ENCODE peak calls at places on chromosome 6, in four cellular contexts. Y is gastrocnemius medialis, H is ovary, V is mesenchymal stem cell. E is an unnamed sample.

GRCh38 chr6:33746651-33747100 is at the start of gene IP6K3:
- DNase-seq in H (no peak), V (peak; percentile 55), Y (peak; percentile 93), E (peak; percentile 88)

GRCh38 chr6:116070990-116071389 is 10.3 kb upstream of the FRK start:
- DNase-seq in V (no peak), Y (no peak), H (no peak), E (no peak)

GRCh38 chr6:4858194-4859028 is 82.2 kb downstream of the CDYL start:
- DNase-seq in V (no peak), H (no peak), Y (no peak), E (no peak)

GRCh38 chr6:147947521-147947920 is 395.1 kb upstream of the SASH1 start:
- DNase-seq in V (no peak), H (no peak), Y (no peak), E (no peak)

GRCh38 chr6:79215233-79215824 is 19.2 kb downstream of the HMGN3 start:
- DNase-seq in H (no peak), V (peak; percentile 63), Y (no peak), E (no peak)

GRCh38 chr6:20464041-20464440 is 62.4 kb downstream of the E2F3 start:
- DNase-seq in V (no peak), H (no peak), Y (no peak), E (no peak)

GRCh38 chr6:16129623-16130243 is 847 bp downstream of the MYLIP start:
- DNase-seq in V (no peak), H (no peak), Y (no peak), E (no peak)

GRCh38 chr6:32933661-32934085 is 7.2 kb downstream of the HLA-DMB start:
- DNase-seq in V (peak; percentile 79), H (peak; percentile 83), Y (peak; percentile 33), E (peak; percentile 25)

GRCh38 chr6:112468359-112468758 is 121.2 kb downstream of the RFPL4B start:
- DNase-seq in H (no peak), Y (no peak), V (no peak), E (no peak)

GRCh38 chr6:130364224-130364780 is 1.5 kb upstream of the TMEM200A start:
- DNase-seq in V (no peak), H (no peak), Y (no peak), E (no peak)

GRCh38 chr6:130367767-130368166 is 1.9 kb downstream of the TMEM200A start:
- DNase-seq in V (no peak), Y (no peak), H (no peak), E (no peak)

GRCh38 chr6:130366011-130366963 is at the start of gene TMEM200A:
- DNase-seq in V (peak; percentile 73), Y (peak; percentile 8), H (peak; percentile 81), E (no peak)

GRCh38 chr6:130362128-130362527 is 3.7 kb upstream of the TMEM200A start:
- DNase-seq in H (no peak), V (no peak), Y (no peak), E (no peak)

GRCh38 chr6:130365166-130366010 is 429 bp upstream of the TMEM200A start:
- DNase-seq in V (peak; percentile 81), H (peak; percentile 93), Y (no peak), E (no peak)
- H3K27ac ChIP-seq in V (no peak overlapping the region), H (peak overlapping the region; percentile 79), Y (no peak overlapping the region), E (no peak overlapping the region)

DNA sequence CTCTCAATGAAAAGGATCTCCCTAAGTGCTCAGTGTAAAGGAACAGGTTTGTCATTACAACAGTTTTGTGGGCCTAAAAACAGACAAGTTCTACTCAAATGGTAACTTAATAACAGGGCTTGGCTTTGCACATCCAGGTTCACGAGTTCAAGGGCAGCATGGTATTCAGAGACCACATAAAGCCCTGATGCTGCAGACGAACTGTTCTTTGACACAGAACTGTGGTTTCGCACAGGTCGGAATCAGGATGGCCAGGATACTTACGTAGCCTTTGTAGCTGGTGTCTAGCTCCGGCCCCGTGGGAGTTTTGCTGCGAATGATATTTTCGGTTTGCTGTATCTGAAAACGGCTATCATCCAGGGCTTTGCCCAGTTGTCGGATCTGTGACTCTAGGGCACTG is 335.9 kb downstream of the ESR1 start:
- DNase-seq in Y (no peak), V (no peak), H (peak; percentile 62), E (no peak)
- H3K27ac ChIP-seq in Y (peak overlapping the region; percentile 55), V (no peak overlapping the region), H (peak overlapping the region; percentile 3), E (no peak overlapping the region)

DNA sequence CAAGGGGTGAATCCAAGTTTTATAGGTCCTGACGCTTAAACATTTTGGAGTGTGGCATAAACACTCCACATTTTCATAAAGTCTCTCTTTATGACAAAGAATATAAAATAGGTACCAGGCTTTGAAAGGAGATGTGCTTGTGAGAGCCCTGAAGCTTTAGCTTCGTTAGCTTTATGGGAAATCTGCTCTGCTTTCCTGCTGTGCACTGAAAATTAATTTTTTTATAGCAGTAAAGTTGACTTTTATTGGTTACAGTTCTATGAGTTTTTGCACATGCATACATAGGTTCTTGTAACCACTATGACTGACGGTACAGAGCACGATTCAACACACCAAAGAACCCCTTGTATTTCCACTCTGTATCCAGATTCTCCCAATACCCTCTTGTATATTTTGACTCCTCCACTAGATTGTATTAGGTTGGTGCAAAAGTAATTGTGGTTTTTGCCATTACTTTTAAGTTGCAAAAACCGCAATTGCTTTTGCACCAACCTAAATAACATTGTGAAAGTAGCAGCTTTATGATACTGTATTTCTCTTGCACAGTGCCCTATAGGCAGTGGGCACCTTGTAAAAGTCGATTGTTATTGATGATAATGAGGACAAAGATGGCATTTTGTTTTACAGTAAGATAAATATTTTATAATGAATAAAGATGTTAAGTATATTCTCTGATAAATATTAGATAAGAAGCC is 145.2 kb upstream of the AKIRIN2 start:
- DNase-seq in V (no peak), Y (no peak), H (no peak), E (no peak)
- H3K27ac ChIP-seq in V (no peak overlapping the region), Y (no peak overlapping the region), H (no peak overlapping the region), E (no peak overlapping the region)

DNA sequence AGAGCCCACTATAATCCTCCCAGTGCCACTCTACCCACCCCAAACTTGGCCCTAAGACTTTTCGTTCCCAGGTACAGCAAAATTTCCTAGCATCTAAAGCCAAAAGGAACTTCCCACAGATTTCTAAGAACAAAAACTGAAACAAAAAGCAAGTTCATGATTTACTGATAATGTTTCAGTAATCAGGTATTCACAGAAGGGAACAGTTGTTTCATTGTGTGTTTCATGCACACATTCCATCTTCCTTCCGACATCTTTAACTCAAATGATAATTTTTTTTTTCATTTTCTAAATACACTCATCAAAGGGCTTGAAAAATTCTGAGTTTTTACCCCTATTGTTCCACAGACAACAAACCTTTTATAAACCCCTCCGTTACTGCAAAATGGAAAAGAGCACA is 6.0 kb upstream of the BTN1A1 start:
- DNase-seq in Y (no peak), H (no peak), V (no peak), E (no peak)
- H3K27ac ChIP-seq in Y (no peak overlapping the region), H (no peak overlapping the region), V (no peak overlapping the region), E (no peak overlapping the region)

GRCh38 chr6:73580247-73581149 is 59.7 kb upstream of the EEF1A1 start:
- DNase-seq in H (peak; percentile 85), V (peak; percentile 98), Y (peak; percentile 49), E (peak; percentile 65)
- H3K27ac ChIP-seq in H (peak overlapping the region; percentile 84), V (peak overlapping the region; percentile 98), Y (peak overlapping the region; percentile 75), E (peak overlapping the region; percentile 88)

DNA sequence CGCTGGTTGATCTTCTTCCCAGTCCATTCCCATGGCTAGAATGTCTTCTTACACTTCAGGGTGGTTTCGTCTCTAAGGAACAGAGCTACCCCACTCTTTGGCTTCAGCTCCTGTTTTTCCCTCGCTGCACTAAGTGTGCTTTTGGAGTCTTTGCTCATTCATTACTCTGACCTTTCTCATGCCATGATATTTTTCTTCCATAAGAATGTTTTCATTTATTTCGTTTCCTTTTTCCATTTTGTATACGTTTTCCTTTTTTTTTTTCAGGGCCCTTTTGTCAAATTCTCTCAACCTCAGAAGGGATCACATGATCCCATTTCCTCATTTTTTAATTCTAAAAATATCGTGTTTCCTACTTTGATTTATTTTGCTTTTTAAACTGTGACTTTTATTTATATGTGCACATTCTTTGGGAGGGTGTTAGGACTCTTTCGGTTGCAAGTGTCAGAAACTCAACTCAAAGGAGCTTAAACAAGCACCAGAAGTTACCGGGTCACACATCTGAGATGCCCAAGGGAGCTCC is 40.5 kb downstream of the GCNT2 start:
- DNase-seq in V (no peak), H (no peak), Y (no peak), E (no peak)
- H3K27ac ChIP-seq in V (no peak overlapping the region), H (no peak overlapping the region), Y (no peak overlapping the region), E (no peak overlapping the region)